ENCODE peak calls at places on chromosome 12, in nine cellular contexts. X is neural progenitor cell, L is fibroblast of the aortic adventitia, F is tibial nerve, Z is left ventricle myocardium inferior, D is BJ, B is spleen, S is SK-N-SH, A is transverse colon. U is an unnamed sample.

GRCh38 chr12:118611295-118611694 is 234.9 kb downstream of the SUDS3 start:
- DNase-seq in X (peak; percentile 80), L (no peak), F (no peak), Z (no peak), D (no peak), B (no peak), S (peak; percentile 16), A (no peak), U (no peak)

GRCh38 chr12:132804426-132804861 is 24.2 kb downstream of the GOLGA3 start:
- DNase-seq in X (no peak), L (no peak), F (no peak), Z (no peak), D (no peak), B (no peak), S (no peak), A (peak; percentile 57), U (no peak)

GRCh38 chr12:70664463-70664862 is 27.2 kb upstream of the PTPRB start:
- DNase-seq in X (peak; percentile 82), L (peak; percentile 43), F (no peak), Z (no peak), D (no peak), B (no peak), S (peak; percentile 6), A (no peak), U (no peak)

GRCh38 chr12:47636908-47637780 is 68.7 kb downstream of the RPAP3 start:
- DNase-seq in X (peak; percentile 33), L (peak; percentile 20), F (no peak), Z (peak; percentile 19), D (no peak), B (peak; percentile 79), S (no peak), A (peak; percentile 25), U (no peak)

GRCh38 chr12:53676715-53677611 is 1.1 kb upstream of the ATP5MC2 start:
- DNase-seq in X (peak; percentile 87), L (peak; percentile 46), F (peak; percentile 34), Z (peak; percentile 42), D (no peak), B (peak; percentile 81), S (no peak), A (peak; percentile 41), U (no peak)

GRCh38 chr12:95959107-95959506 is 16.0 kb downstream of the AMDHD1 start:
- DNase-seq in X (peak; percentile 35), L (peak; percentile 29), F (no peak), Z (no peak), D (no peak), B (no peak), S (peak; percentile 53), A (no peak), U (no peak)

GRCh38 chr12:76719171-76719631 is 44.7 kb upstream of the ZDHHC17 start:
- DNase-seq in X (no peak), L (peak; percentile 65), F (no peak), Z (no peak), D (no peak), B (no peak), S (no peak), A (no peak), U (no peak)

GRCh38 chr12:11307143-11307542 is 3.1 kb downstream of the PRB4 start:
- DNase-seq in X (no peak), L (no peak), F (no peak), Z (no peak), D (no peak), B (no peak), S (no peak), A (no peak), U (no peak)

GRCh38 chr12:95117178-95117599 is 43.8 kb upstream of the NR2C1 start:
- DNase-seq in X (peak; percentile 83), L (peak; percentile 87), F (peak; percentile 85), Z (no peak), D (no peak), B (no peak), S (peak; percentile 51), A (peak; percentile 66), U (peak; percentile 70)

GRCh38 chr12:32708926-32709325 is 29.8 kb downstream of the DNM1L start:
- DNase-seq in X (no peak), L (no peak), F (no peak), Z (no peak), D (no peak), B (no peak), S (no peak), A (no peak), U (no peak)

GRCh38 chr12:2804390-2805145 is 7.9 kb upstream of the ITFG2 start:
- DNase-seq in X (no peak), L (peak; percentile 79), F (peak; percentile 23), Z (peak; percentile 76), D (no peak), B (peak; percentile 66), S (no peak), A (no peak), U (peak; percentile 52)

GRCh38 chr12:11941601-11942360 is 129.0 kb upstream of the BCL2L14 start:
- DNase-seq in X (no peak), L (peak; percentile 93), F (no peak), Z (no peak), D (peak; percentile 79), B (no peak), S (no peak), A (no peak), U (peak; percentile 31)

GRCh38 chr12:30602678-30603077 is 93.0 kb downstream of the IPO8 start:
- DNase-seq in X (no peak), L (no peak), F (no peak), Z (no peak), D (no peak), B (no peak), S (no peak), A (no peak), U (no peak)

GRCh38 chr12:27535318-27535717 is 11.3 kb downstream of the PPFIBP1 start:
- DNase-seq in X (no peak), L (no peak), F (no peak), Z (no peak), D (no peak), B (no peak), S (no peak), A (no peak), U (no peak)

GRCh38 chr12:96907681-96908163 is 665 bp downstream of the NEDD1 start:
- DNase-seq in X (peak; percentile 63), L (peak; percentile 40), F (peak; percentile 13), Z (no peak), D (no peak), B (peak; percentile 76), S (peak; percentile 42), A (peak; percentile 14), U (peak; percentile 6)

GRCh38 chr12:130240831-130241590 is 78.7 kb downstream of the FZD10 start:
- DNase-seq in X (no peak), L (no peak), F (no peak), Z (no peak), D (no peak), B (no peak), S (peak; percentile 39), A (no peak), U (no peak)

GRCh38 chr12:1078002-1078401 is 87.0 kb downstream of the ERC1 start:
- DNase-seq in X (no peak), L (no peak), F (no peak), Z (no peak), D (no peak), B (no peak), S (no peak), A (no peak), U (no peak)

GRCh38 chr12:1083086-1083887 is 92.3 kb downstream of the ERC1 start:
- DNase-seq in X (peak; percentile 45), L (peak; percentile 80), F (no peak), Z (no peak), D (no peak), B (no peak), S (peak; percentile 41), A (no peak), U (no peak)

GRCh38 chr12:1080520-1081223 is 89.6 kb downstream of the ERC1 start:
- DNase-seq in X (no peak), L (no peak), F (no peak), Z (no peak), D (no peak), B (no peak), S (no peak), A (no peak), U (no peak)

GRCh38 chr12:1083888-1084262 is 92.9 kb downstream of the ERC1 start:
- DNase-seq in X (no peak), L (peak; percentile 92), F (peak; percentile 40), Z (no peak), D (peak; percentile 52), B (no peak), S (peak; percentile 62), A (no peak), U (no peak)
- H3K4me3 ChIP-seq in X (no peak overlapping the region), L (no peak overlapping the region), F (no peak overlapping the region), Z (no peak overlapping the region), D (no peak overlapping the region), B (no peak overlapping the region), S (no peak overlapping the region), A (no peak overlapping the region), U (no peak overlapping the region)

DNA sequence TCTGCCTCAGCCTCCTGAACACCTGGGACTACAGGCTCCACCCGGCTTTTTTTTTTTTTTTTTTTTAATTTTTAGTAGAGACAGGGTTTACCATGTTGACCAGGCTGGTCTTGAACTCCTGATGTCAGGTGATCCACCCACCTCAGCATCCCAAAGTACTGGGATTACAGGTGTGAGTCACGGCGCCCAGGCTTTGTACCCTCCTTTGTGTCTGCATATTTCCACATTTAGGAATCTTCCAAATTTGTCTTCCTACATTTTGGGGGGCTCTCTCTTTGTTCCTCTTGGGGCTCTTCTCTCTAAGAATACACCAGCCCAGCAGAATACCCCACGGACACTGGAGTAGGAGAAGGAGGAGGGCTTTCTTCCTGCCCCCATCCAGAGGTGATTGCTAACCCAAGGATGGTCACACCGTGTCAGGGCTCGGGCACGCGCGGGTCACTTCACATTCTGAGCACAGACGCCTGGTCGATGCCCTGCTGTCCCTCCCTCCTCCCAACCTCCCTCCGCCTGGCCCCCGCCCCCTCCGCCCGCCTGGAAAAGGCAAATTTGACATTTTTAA is 2.1 kb upstream of the DNAJC22 start:
- DNase-seq in X (no peak), L (no peak), F (no peak), Z (no peak), D (no peak), B (no peak), S (no peak), A (no peak), U (no peak)
- TF ChIP-seq CTCF in X (no peak), L (no peak), F (no peak), Z (no peak), D (no peak), B (no peak), S (no peak), A (no peak), U (no peak)

DNA sequence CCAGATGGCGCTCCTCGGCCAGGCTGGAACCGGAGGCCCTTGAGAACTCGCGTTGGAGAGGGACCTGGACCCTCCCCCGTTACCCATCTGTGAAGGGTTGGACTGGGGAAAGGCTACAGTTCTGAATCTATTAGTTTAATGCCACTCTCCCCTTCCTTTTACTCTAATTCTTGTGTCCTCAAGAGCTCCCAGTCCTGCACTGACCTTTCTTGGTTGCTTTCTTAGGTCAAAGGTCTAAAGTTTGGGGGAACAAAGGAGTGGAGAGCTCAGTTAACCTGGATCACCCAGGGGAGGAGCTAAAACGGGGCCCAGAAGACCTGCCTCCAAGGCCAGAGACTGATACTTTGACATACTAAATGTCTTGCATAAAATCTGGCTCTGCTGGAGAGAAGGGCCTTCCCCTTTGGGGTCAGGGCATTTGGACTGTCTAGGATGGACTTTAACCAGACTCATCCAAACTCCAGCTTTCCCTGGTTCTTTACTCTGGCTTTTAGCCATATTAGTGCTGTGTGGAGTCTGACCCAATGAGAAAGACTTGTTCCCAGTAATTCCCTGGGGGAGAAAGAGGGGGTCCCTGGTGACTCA is 923 bp upstream of the MLF2 start:
- DNase-seq in X (no peak), L (no peak), F (no peak), Z (no peak), D (no peak), B (no peak), S (no peak), A (no peak), U (no peak)
- H3K4me3 ChIP-seq in X (peak overlapping the region; percentile 8), L (no peak overlapping the region), F (peak overlapping the region; percentile 70), Z (peak overlapping the region; percentile 99), D (no peak overlapping the region), B (peak overlapping the region; percentile 60), S (no peak overlapping the region), A (no peak overlapping the region), U (no peak overlapping the region)

GRCh38 chr12:38761636-38762342 is 143.6 kb downstream of the CPNE8 start:
- DNase-seq in X (no peak), L (no peak), F (no peak), Z (no peak), D (no peak), B (no peak), S (no peak), A (no peak), U (no peak)
- TF ChIP-seq CTCF in X (no peak), L (no peak), F (no peak), Z (no peak), D (no peak), B (no peak), S (no peak), A (no peak), U (no peak)